ENCODE peak calls at places on chromosomes 16 and 17, in five cellular contexts. Q, F, O, U and K are unnamed samples.

GRCh38 chr17:21282231-21282630 is 2.3 kb upstream of the MAP2K3 start:
- DNase-seq in U (no peak), F (peak), O (no peak), Q (no peak), K (no peak)

GRCh38 chr17:28511858-28512461 is 5.8 kb downstream of the FOXN1 start:
- DNase-seq in Q (no peak), F (no peak), U (no peak), O (no peak), K (no peak)

GRCh38 chr17:4483012-4483840 is 15.5 kb upstream of the SPNS2 start:
- DNase-seq in U (no peak), F (peak), O (no peak), Q (no peak), K (no peak)

GRCh38 chr17:14882131-14882530 is 383.0 kb downstream of the PMP22 start:
- DNase-seq in F (no peak), O (no peak), Q (no peak), U (no peak), K (no peak)

GRCh38 chr17:65753348-65753747 is 191.9 kb upstream of the AXIN2 start:
- DNase-seq in F (no peak), Q (no peak), O (no peak), U (no peak), K (no peak)

GRCh38 chr17:19973146-19973545 is 4.5 kb downstream of the AKAP10 start:
- DNase-seq in Q (no peak), F (no peak), O (no peak), U (no peak), K (no peak)

GRCh38 chr17:38600906-38601305 is 4.8 kb downstream of the SRCIN1 start:
- DNase-seq in F (no peak), O (no peak), Q (peak), U (no peak), K (no peak)

GRCh38 chr16:15509593-15510520 is 75.5 kb downstream of the BMERB1 start:
- DNase-seq in Q (no peak), F (no peak), U (no peak), O (no peak), K (peak)

GRCh38 chr16:64983983-64984382 is 137.9 kb downstream of the CDH11 start:
- DNase-seq in F (no peak), U (no peak), O (peak), Q (peak), K (peak)

GRCh38 chr16:86590501-86591144 is 12.3 kb downstream of the FOXL1 start:
- DNase-seq in U (no peak), F (no peak), Q (no peak), O (peak), K (no peak)

GRCh38 chr16:24853169-24853824 is 7.5 kb downstream of the SLC5A11 start:
- DNase-seq in U (no peak), F (no peak), O (no peak), Q (no peak), K (no peak)

GRCh38 chr17:34979650-34980352 is 511 bp upstream of the LIG3 start:
- DNase-seq in Q (no peak), O (peak), U (no peak), F (no peak), K (no peak)

GRCh38 chr17:63940584-63940983 is 8.5 kb upstream of the CD79B start:
- DNase-seq in O (no peak), U (no peak), Q (no peak), F (no peak), K (no peak)

GRCh38 chr17:76716834-76717205 is 6.1 kb upstream of the MXRA7 start:
- DNase-seq in F (no peak), Q (no peak), O (no peak), U (no peak), K (no peak)

GRCh38 chr16:72394526-72394925 is 222.6 kb upstream of the PMFBP1 start:
- DNase-seq in O (no peak), Q (no peak), U (no peak), F (no peak), K (no peak)

GRCh38 chr17:80792373-80792781 is 199.3 kb upstream of the CHMP6 start:
- DNase-seq in U (no peak), F (no peak), O (no peak), Q (no peak), K (no peak)

GRCh38 chr16:64626771-64627170 is 495.1 kb downstream of the CDH11 start:
- DNase-seq in Q (no peak), O (no peak), F (no peak), U (no peak), K (no peak)

GRCh38 chr16:49698931-49699715 is 156.8 kb downstream of the ZNF423 start:
- DNase-seq in U (no peak), F (no peak), Q (no peak), O (no peak), K (no peak)

GRCh38 chr16:14483819-14484385 is 146.2 kb downstream of the PARN start:
- DNase-seq in F (no peak), U (no peak), Q (no peak), O (no peak), K (no peak)

GRCh38 chr17:30279156-30279555 is 12.6 kb downstream of the BLMH start:
- DNase-seq in F (no peak), Q (no peak), U (no peak), O (no peak), K (no peak)

DNA sequence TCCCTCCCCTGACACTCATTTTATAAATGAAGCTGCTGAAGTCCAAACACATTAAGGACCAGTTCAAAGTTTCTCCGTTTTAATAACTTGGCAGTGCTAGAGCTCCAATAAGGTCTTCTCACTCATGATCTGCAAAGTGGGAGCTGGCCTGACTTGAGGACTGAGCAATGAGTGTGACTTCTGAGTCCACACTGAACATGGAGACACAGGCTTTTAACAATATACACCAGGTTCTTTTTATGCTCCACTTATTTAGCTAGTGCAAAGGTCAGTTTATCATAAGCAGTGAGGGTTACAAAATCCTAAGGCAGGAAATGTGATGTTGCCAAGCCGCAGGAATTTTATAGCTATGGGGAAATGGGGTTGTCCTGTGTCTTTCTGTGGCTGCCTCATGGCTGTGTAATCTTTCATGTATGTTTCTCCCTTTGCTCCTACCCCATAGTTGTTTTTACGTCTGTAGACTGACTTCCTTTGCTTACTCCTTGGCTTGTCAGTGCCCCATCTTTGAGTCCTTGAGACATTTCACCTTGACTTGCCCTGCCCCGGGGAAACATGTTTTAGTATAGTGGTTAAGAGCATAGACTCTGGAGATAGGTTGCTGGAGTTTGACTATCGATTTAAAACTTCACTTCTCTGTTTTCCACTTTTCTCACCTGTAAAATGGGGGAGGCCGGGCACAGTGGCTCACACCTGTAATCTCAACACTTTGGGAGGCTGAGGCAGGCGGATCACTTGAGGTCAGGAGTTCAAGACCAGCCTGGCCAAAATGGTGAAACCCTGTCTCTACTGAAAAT is 12.2 kb upstream of the MMD start:
- DNase-seq in F (no peak), Q (no peak), O (peak), U (no peak), K (no peak)
- TF ChIP-seq SIN3A in F (no peak), Q (no peak), O (no peak), U (no peak), K (no peak)

GRCh38 chr17:31374083-31374447 is 17.4 kb upstream of the RAB11FIP4 start:
- DNase-seq in F (no peak), Q (no peak), U (no peak), O (no peak), K (no peak)

GRCh38 chr17:31374503-31374902 is 17.0 kb upstream of the RAB11FIP4 start:
- DNase-seq in F (no peak), Q (no peak), O (no peak), U (no peak), K (no peak)

GRCh38 chr17:31369266-31369665 is 22.2 kb upstream of the RAB11FIP4 start:
- DNase-seq in O (no peak), F (no peak), U (no peak), Q (no peak), K (no peak)

GRCh38 chr17:31371511-31372097 is 19.9 kb upstream of the RAB11FIP4 start:
- DNase-seq in F (no peak), Q (no peak), O (no peak), U (no peak), K (no peak)

GRCh38 chr17:31373150-31374082 is 18.1 kb upstream of the RAB11FIP4 start:
- DNase-seq in F (peak), U (peak), O (peak), Q (peak), K (no peak)
- TF ChIP-seq CEBPB in F (no peak), U (no peak), O (no peak), Q (no peak), K (no peak)

GRCh38 chr17:7311110-7311698 is 3.8 kb downstream of the EIF5A start:
- DNase-seq in F (no peak), O (no peak), U (no peak), Q (no peak), K (no peak)
- TF ChIP-seq SIN3A in F (no peak), O (no peak), U (no peak), Q (no peak), K (no peak)

GRCh38 chr17:70414275-70414674 is 244.9 kb downstream of the KCNJ2 start:
- DNase-seq in Q (no peak), O (no peak), U (no peak), F (no peak), K (no peak)
- TF ChIP-seq CEBPB in Q (no peak), O (no peak), U (no peak), F (no peak), K (no peak)

GRCh38 chr16:85222151-85222863 is 110.0 kb upstream of the CIBAR2 start:
- DNase-seq in Q (no peak), O (no peak), F (no peak), U (no peak), K (no peak)

GRCh38 chr16:85225291-85225690 is 113.0 kb upstream of the CIBAR2 start:
- DNase-seq in Q (no peak), F (no peak), O (no peak), U (no peak), K (no peak)

GRCh38 chr16:85220125-85220839 is 108.0 kb upstream of the CIBAR2 start:
- DNase-seq in Q (no peak), O (peak), F (no peak), U (no peak), K (no peak)

GRCh38 chr16:85221810-85222150 is 109.5 kb upstream of the CIBAR2 start:
- DNase-seq in F (no peak), O (no peak), U (no peak), Q (no peak), K (no peak)

DNA sequence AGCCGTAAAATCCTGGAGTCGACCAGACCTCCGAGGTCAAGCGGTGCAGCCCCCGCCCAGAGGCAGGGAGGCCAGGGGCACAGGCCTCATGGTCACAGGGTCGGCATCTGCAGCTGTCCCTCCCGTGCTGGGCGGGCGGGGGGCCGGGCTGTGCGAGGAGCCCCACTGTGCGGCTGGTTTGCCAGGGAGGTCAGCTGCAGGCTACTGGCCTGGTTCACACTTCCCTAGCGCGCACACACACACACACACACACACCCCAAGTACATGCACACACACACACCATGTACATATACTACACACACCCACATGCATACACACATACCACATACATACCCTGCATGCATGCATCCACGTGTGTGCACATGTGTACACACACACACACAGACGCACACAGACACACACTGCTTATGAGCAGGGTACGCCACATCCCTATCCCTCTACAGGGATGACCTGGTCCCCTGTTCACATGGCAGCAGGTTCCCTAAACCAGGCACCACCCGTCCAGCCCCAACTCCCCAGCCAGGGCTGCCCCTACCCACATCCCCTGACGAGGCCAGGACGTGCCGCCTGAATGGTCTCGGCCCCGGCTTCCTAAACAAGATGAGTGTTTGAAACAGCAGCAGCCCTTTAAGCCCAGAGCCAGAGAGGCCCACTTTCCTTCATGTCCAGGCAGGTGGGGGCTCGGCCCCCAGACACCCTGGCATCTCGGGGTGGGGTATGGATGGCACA is 109.0 kb upstream of the CIBAR2 start:
- DNase-seq in O (no peak), U (no peak), F (no peak), Q (no peak), K (no peak)
- TF ChIP-seq SIN3A in O (no peak), U (no peak), F (no peak), Q (no peak), K (no peak)

GRCh38 chr16:22352726-22353125 is 21.7 kb downstream of the CDR2 start:
- DNase-seq in O (no peak), F (no peak), Q (no peak), U (no peak), K (no peak)
- TF ChIP-seq CEBPB in O (no peak), F (no peak), Q (no peak), U (no peak), K (no peak)

GRCh38 chr16:2231016-2231931 is 5.0 kb upstream of the DNASE1L2 start:
- DNase-seq in F (no peak), O (no peak), Q (no peak), U (no peak), K (no peak)
- TF ChIP-seq SIN3A in F (no peak), O (no peak), Q (no peak), U (no peak), K (no peak)

DNA sequence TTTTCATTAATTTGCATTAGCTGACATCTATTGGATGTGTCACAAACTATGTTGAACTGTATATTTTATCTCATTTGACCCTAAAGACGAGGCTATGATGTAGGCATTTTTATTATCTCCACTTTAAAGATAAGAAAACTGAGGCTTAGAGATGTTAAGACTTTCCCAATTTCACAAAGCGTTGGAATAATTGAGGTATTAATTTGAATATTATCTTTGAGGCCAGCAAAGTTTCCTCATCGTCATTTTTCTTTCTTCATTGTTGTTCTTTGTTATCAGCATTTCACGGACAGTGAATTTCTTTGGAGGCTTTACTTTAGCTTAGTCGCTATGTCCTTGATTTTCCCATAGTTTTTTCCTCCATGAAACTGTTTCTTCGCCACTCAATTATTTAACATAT is 227.5 kb upstream of the MYOCD start:
- DNase-seq in U (no peak), F (no peak), O (no peak), Q (no peak), K (no peak)
- TF ChIP-seq CEBPB in U (no peak), F (no peak), O (no peak), Q (no peak), K (no peak)

GRCh38 chr17:78892062-78892456 is 10.9 kb downstream of the CEP295NL start:
- DNase-seq in U (no peak), Q (no peak), F (no peak), O (no peak), K (no peak)
- TF ChIP-seq SIN3A in U (no peak), Q (no peak), F (no peak), O (no peak), K (no peak)

GRCh38 chr16:88264641-88265285 is 118.0 kb upstream of the ZNF469 start:
- DNase-seq in U (peak), Q (peak), O (peak), F (peak), K (peak)
- TF ChIP-seq CEBPB in U (no peak), Q (no peak), O (no peak), F (no peak), K (no peak)